ENCODE peak calls at places on chromosomes 5 and 9, in seven cellular contexts. M, F, G, B, J, A and T are unnamed samples.

GRCh38 chr9:107158321-107158720 is 124.8 kb upstream of the RAD23B start:
- DNase-seq in J (no peak), A (no peak), B (peak), M (no peak), F (no peak), G (peak), T (no peak)

GRCh38 chr9:127875306-127875966 is 2.0 kb downstream of the AK1 start:
- DNase-seq in G (no peak), M (no peak), A (no peak), F (no peak), J (no peak), B (peak), T (no peak)

GRCh38 chr5:57751710-57752109 is 269.1 kb upstream of the ACTBL2 start:
- DNase-seq in M (no peak), A (no peak), J (no peak), B (no peak), F (no peak), G (no peak), T (no peak)

GRCh38 chr5:159316519-159317383 is 13.5 kb downstream of the IL12B start:
- DNase-seq in B (peak), G (peak), A (peak), F (peak), M (peak), J (peak), T (no peak)

GRCh38 chr5:179620703-179621350 is 2.6 kb downstream of the HNRNPH1 start:
- DNase-seq in F (no peak), A (no peak), G (no peak), B (no peak), M (no peak), J (no peak), T (no peak)

GRCh38 chr9:27599102-27599501 is 25.8 kb upstream of the C9orf72 start:
- DNase-seq in A (no peak), G (no peak), M (peak), B (no peak), F (no peak), J (no peak), T (peak)

GRCh38 chr9:87267701-87268100 is 230.0 kb upstream of the DAPK1 start:
- DNase-seq in F (no peak), B (no peak), A (no peak), M (no peak), J (no peak), G (no peak), T (no peak)

GRCh38 chr5:67164856-67165523 is 31.6 kb downstream of the CD180 start:
- DNase-seq in J (no peak), B (no peak), M (no peak), F (no peak), G (no peak), A (no peak), T (no peak)

GRCh38 chr9:121916008-121916407 is 177.1 kb downstream of the TTLL11 start:
- DNase-seq in J (no peak), M (no peak), F (no peak), B (no peak), G (no peak), A (no peak), T (no peak)

GRCh38 chr5:137190031-137190430 is 309.1 kb downstream of the SPOCK1 start:
- DNase-seq in G (no peak), B (no peak), M (no peak), J (no peak), F (no peak), A (no peak), T (no peak)

GRCh38 chr5:132022737-132023136 is 11.3 kb upstream of the ACSL6 start:
- DNase-seq in A (no peak), F (no peak), B (no peak), J (no peak), G (no peak), M (no peak), T (no peak)

GRCh38 chr5:9775339-9775738 is 145.2 kb upstream of the TAS2R1 start:
- DNase-seq in B (no peak), F (no peak), G (no peak), A (no peak), M (no peak), J (no peak), T (no peak)

GRCh38 chr5:177447066-177447610 is 524 bp downstream of the PRR7 start:
- DNase-seq in J (peak), M (no peak), F (no peak), A (peak), B (peak), G (peak), T (peak)

GRCh38 chr9:34500623-34501267 is 22.0 kb downstream of the ENHO start:
- DNase-seq in G (peak), M (no peak), F (peak), A (peak), J (peak), B (peak), T (no peak)

GRCh38 chr9:135978650-135979461 is 17.7 kb upstream of the UBAC1 start:
- DNase-seq in A (no peak), G (no peak), M (no peak), F (no peak), B (peak), J (peak), T (no peak)

GRCh38 chr9:128558431-128559310 is 6.3 kb downstream of the SPTAN1 start:
- DNase-seq in G (peak), B (peak), M (peak), J (no peak), F (peak), A (peak), T (peak)

GRCh38 chr9:33162721-33163311 is 4.3 kb downstream of the B4GALT1 start:
- DNase-seq in M (no peak), A (no peak), B (no peak), F (peak), J (no peak), G (no peak), T (no peak)

GRCh38 chr5:142958933-142959682 is 188.9 kb downstream of the ARHGAP26 start:
- DNase-seq in B (no peak), A (no peak), F (no peak), J (no peak), G (no peak), M (no peak), T (no peak)

GRCh38 chr5:114330916-114331531 is 30.8 kb upstream of the KCNN2 start:
- DNase-seq in B (no peak), G (no peak), J (no peak), F (no peak), A (no peak), M (no peak), T (no peak)

GRCh38 chr9:87793292-87793691 is 67.4 kb downstream of the CTSL start:
- DNase-seq in G (no peak), F (no peak), M (peak), B (peak), A (no peak), J (no peak), T (peak)

GRCh38 chr5:105684799-105685198 is 1985.9 kb downstream of the EFNA5 start:
- DNase-seq in M (no peak), J (no peak), B (no peak), F (no peak), A (no peak), G (no peak), T (no peak)

GRCh38 chr5:105752801-105753200 is 1917.9 kb downstream of the EFNA5 start:
- DNase-seq in J (no peak), B (no peak), F (no peak), M (no peak), G (no peak), A (no peak), T (no peak)